ENCODE peak calls at places on chromosome 22, in ten cellular contexts. One of them, this sample, is unnamed.
A peak's percentile ranks its signal among the peaks of the same experiment; 100 is the strongest.

GRCh38 chr22:36455571-36456458 is 25.6 kb downstream of the TXN2 start:
- DNase-seq in NCI-H1417: no peak
- DNase-seq in fibroblast of mammary gland: no peak
- DNase-seq in NCI-H345: no peak
- DNase-seq in stimulated activated CD8-positive, alpha-beta memory T cell treated with anti-CD3 and anti-CD28 coated beads, Interleukin-7, amount 100 ng/mL, for 48 hours: no peak
- DNase-seq in osteocyte: no peak
- DNase-seq in progenitor cell of endocrine pancreas: no peak
- DNase-seq in amniotic stem cell: no peak
- DNase-seq in hepatocyte: peak; percentile 27
- DNase-seq in GM10248: no peak
- DNase-seq in this sample: no peak

GRCh38 chr22:37782340-37783168 is 25.2 kb upstream of the GCAT start:
- DNase-seq in NCI-H1417: no peak
- DNase-seq in fibroblast of mammary gland: peak; percentile 57
- DNase-seq in NCI-H345: no peak
- DNase-seq in stimulated activated CD8-positive, alpha-beta memory T cell treated with anti-CD3 and anti-CD28 coated beads, Interleukin-7, amount 100 ng/mL, for 48 hours: no peak
- DNase-seq in osteocyte: no peak
- DNase-seq in progenitor cell of endocrine pancreas: no peak
- DNase-seq in amniotic stem cell: no peak
- DNase-seq in hepatocyte: no peak
- DNase-seq in GM10248: no peak
- DNase-seq in this sample: no peak

GRCh38 chr22:24730864-24731263 is 43.7 kb downstream of the PIWIL3 start:
- DNase-seq in NCI-H1417: no peak
- DNase-seq in fibroblast of mammary gland: no peak
- DNase-seq in NCI-H345: no peak
- DNase-seq in stimulated activated CD8-positive, alpha-beta memory T cell treated with anti-CD3 and anti-CD28 coated beads, Interleukin-7, amount 100 ng/mL, for 48 hours: no peak
- DNase-seq in osteocyte: no peak
- DNase-seq in progenitor cell of endocrine pancreas: no peak
- DNase-seq in amniotic stem cell: no peak
- DNase-seq in hepatocyte: no peak
- DNase-seq in GM10248: no peak
- DNase-seq in this sample: no peak

GRCh38 chr22:49771266-49772065 is 56.2 kb downstream of the BRD1 start:
- DNase-seq in NCI-H1417: no peak
- DNase-seq in fibroblast of mammary gland: no peak
- DNase-seq in NCI-H345: no peak
- DNase-seq in stimulated activated CD8-positive, alpha-beta memory T cell treated with anti-CD3 and anti-CD28 coated beads, Interleukin-7, amount 100 ng/mL, for 48 hours: no peak
- DNase-seq in osteocyte: no peak
- DNase-seq in progenitor cell of endocrine pancreas: no peak
- DNase-seq in amniotic stem cell: no peak
- DNase-seq in hepatocyte: no peak
- DNase-seq in GM10248: no peak
- DNase-seq in this sample: no peak

GRCh38 chr22:38569181-38569971 is 607 bp downstream of the DMC1 start:
- DNase-seq in NCI-H1417: no peak
- DNase-seq in fibroblast of mammary gland: no peak
- DNase-seq in NCI-H345: no peak
- DNase-seq in stimulated activated CD8-positive, alpha-beta memory T cell treated with anti-CD3 and anti-CD28 coated beads, Interleukin-7, amount 100 ng/mL, for 48 hours: no peak
- DNase-seq in osteocyte: no peak
- DNase-seq in progenitor cell of endocrine pancreas: no peak
- DNase-seq in amniotic stem cell: no peak
- DNase-seq in hepatocyte: no peak
- DNase-seq in GM10248: no peak
- DNase-seq in this sample: peak; percentile 15

GRCh38 chr22:46408568-46409506 is 73.3 kb downstream of the TRMU start:
- DNase-seq in NCI-H1417: no peak
- DNase-seq in fibroblast of mammary gland: no peak
- DNase-seq in NCI-H345: no peak
- DNase-seq in stimulated activated CD8-positive, alpha-beta memory T cell treated with anti-CD3 and anti-CD28 coated beads, Interleukin-7, amount 100 ng/mL, for 48 hours: no peak
- DNase-seq in osteocyte: no peak
- DNase-seq in progenitor cell of endocrine pancreas: no peak
- DNase-seq in amniotic stem cell: no peak
- DNase-seq in hepatocyte: no peak
- DNase-seq in GM10248: no peak
- DNase-seq in this sample: no peak

GRCh38 chr22:31872209-31872608 is 72.1 kb upstream of the YWHAH start:
- DNase-seq in NCI-H1417: no peak
- DNase-seq in fibroblast of mammary gland: no peak
- DNase-seq in NCI-H345: no peak
- DNase-seq in stimulated activated CD8-positive, alpha-beta memory T cell treated with anti-CD3 and anti-CD28 coated beads, Interleukin-7, amount 100 ng/mL, for 48 hours: no peak
- DNase-seq in osteocyte: no peak
- DNase-seq in progenitor cell of endocrine pancreas: no peak
- DNase-seq in amniotic stem cell: no peak
- DNase-seq in hepatocyte: no peak
- DNase-seq in GM10248: no peak
- DNase-seq in this sample: no peak

GRCh38 chr22:37275622-37276021 is 6.7 kb upstream of the CYTH4 start:
- DNase-seq in NCI-H1417: no peak
- DNase-seq in fibroblast of mammary gland: no peak
- DNase-seq in NCI-H345: no peak
- DNase-seq in stimulated activated CD8-positive, alpha-beta memory T cell treated with anti-CD3 and anti-CD28 coated beads, Interleukin-7, amount 100 ng/mL, for 48 hours: peak; percentile 64
- DNase-seq in osteocyte: no peak
- DNase-seq in progenitor cell of endocrine pancreas: no peak
- DNase-seq in amniotic stem cell: no peak
- DNase-seq in hepatocyte: no peak
- DNase-seq in GM10248: no peak
- DNase-seq in this sample: no peak

GRCh38 chr22:50034126-50035081 is 21.8 kb upstream of the IL17REL start:
- DNase-seq in NCI-H1417: no peak
- DNase-seq in fibroblast of mammary gland: peak; percentile 24
- DNase-seq in NCI-H345: no peak
- DNase-seq in stimulated activated CD8-positive, alpha-beta memory T cell treated with anti-CD3 and anti-CD28 coated beads, Interleukin-7, amount 100 ng/mL, for 48 hours: no peak
- DNase-seq in osteocyte: no peak
- DNase-seq in progenitor cell of endocrine pancreas: no peak
- DNase-seq in amniotic stem cell: no peak
- DNase-seq in hepatocyte: no peak
- DNase-seq in GM10248: no peak
- DNase-seq in this sample: no peak

GRCh38 chr22:44369241-44369652 is 56.5 kb upstream of the SHISAL1 start:
- DNase-seq in NCI-H1417: no peak
- DNase-seq in fibroblast of mammary gland: no peak
- DNase-seq in NCI-H345: no peak
- DNase-seq in stimulated activated CD8-positive, alpha-beta memory T cell treated with anti-CD3 and anti-CD28 coated beads, Interleukin-7, amount 100 ng/mL, for 48 hours: no peak
- DNase-seq in osteocyte: no peak
- DNase-seq in progenitor cell of endocrine pancreas: no peak
- DNase-seq in amniotic stem cell: no peak
- DNase-seq in hepatocyte: no peak
- DNase-seq in GM10248: no peak
- DNase-seq in this sample: no peak

GRCh38 chr22:48758021-48758561 is 1069.6 kb downstream of the BRD1 start:
- DNase-seq in NCI-H1417: no peak
- DNase-seq in fibroblast of mammary gland: no peak
- DNase-seq in NCI-H345: peak; percentile 32
- DNase-seq in stimulated activated CD8-positive, alpha-beta memory T cell treated with anti-CD3 and anti-CD28 coated beads, Interleukin-7, amount 100 ng/mL, for 48 hours: no peak
- DNase-seq in osteocyte: peak; percentile 79
- DNase-seq in progenitor cell of endocrine pancreas: peak; percentile 7
- DNase-seq in amniotic stem cell: no peak
- DNase-seq in hepatocyte: peak; percentile 73
- DNase-seq in GM10248: no peak
- DNase-seq in this sample: no peak

GRCh38 chr22:20979940-20980453 is 2.1 kb upstream of the LZTR1 start:
- DNase-seq in NCI-H1417: no peak
- DNase-seq in fibroblast of mammary gland: no peak
- DNase-seq in NCI-H345: no peak
- DNase-seq in stimulated activated CD8-positive, alpha-beta memory T cell treated with anti-CD3 and anti-CD28 coated beads, Interleukin-7, amount 100 ng/mL, for 48 hours: no peak
- DNase-seq in osteocyte: no peak
- DNase-seq in progenitor cell of endocrine pancreas: no peak
- DNase-seq in amniotic stem cell: no peak
- DNase-seq in hepatocyte: no peak
- DNase-seq in GM10248: no peak
- DNase-seq in this sample: no peak

GRCh38 chr22:43905681-43906080 is 13.9 kb upstream of the PNPLA5 start:
- DNase-seq in NCI-H1417: no peak
- DNase-seq in fibroblast of mammary gland: no peak
- DNase-seq in NCI-H345: no peak
- DNase-seq in stimulated activated CD8-positive, alpha-beta memory T cell treated with anti-CD3 and anti-CD28 coated beads, Interleukin-7, amount 100 ng/mL, for 48 hours: no peak
- DNase-seq in osteocyte: no peak
- DNase-seq in progenitor cell of endocrine pancreas: no peak
- DNase-seq in amniotic stem cell: no peak
- DNase-seq in hepatocyte: no peak
- DNase-seq in GM10248: no peak
- DNase-seq in this sample: no peak

GRCh38 chr22:26326803-26327202 is 102.3 kb upstream of the ASPHD2 start:
- DNase-seq in NCI-H1417: no peak
- DNase-seq in fibroblast of mammary gland: no peak
- DNase-seq in NCI-H345: no peak
- DNase-seq in stimulated activated CD8-positive, alpha-beta memory T cell treated with anti-CD3 and anti-CD28 coated beads, Interleukin-7, amount 100 ng/mL, for 48 hours: no peak
- DNase-seq in osteocyte: no peak
- DNase-seq in progenitor cell of endocrine pancreas: no peak
- DNase-seq in amniotic stem cell: no peak
- DNase-seq in hepatocyte: no peak
- DNase-seq in GM10248: no peak
- DNase-seq in this sample: no peak

GRCh38 chr22:36753120-36753802 is 22.7 kb downstream of the IFT27 start:
- DNase-seq in NCI-H1417: no peak
- DNase-seq in fibroblast of mammary gland: no peak
- DNase-seq in NCI-H345: no peak
- DNase-seq in stimulated activated CD8-positive, alpha-beta memory T cell treated with anti-CD3 and anti-CD28 coated beads, Interleukin-7, amount 100 ng/mL, for 48 hours: no peak
- DNase-seq in osteocyte: peak; percentile 32
- DNase-seq in progenitor cell of endocrine pancreas: no peak
- DNase-seq in amniotic stem cell: no peak
- DNase-seq in hepatocyte: peak; percentile 43
- DNase-seq in GM10248: no peak
- DNase-seq in this sample: no peak

GRCh38 chr22:47102648-47103047 is 340.2 kb downstream of the TBC1D22A start:
- DNase-seq in NCI-H1417: no peak
- DNase-seq in fibroblast of mammary gland: no peak
- DNase-seq in NCI-H345: no peak
- DNase-seq in stimulated activated CD8-positive, alpha-beta memory T cell treated with anti-CD3 and anti-CD28 coated beads, Interleukin-7, amount 100 ng/mL, for 48 hours: no peak
- DNase-seq in osteocyte: peak; percentile 21
- DNase-seq in progenitor cell of endocrine pancreas: peak; percentile 25
- DNase-seq in amniotic stem cell: no peak
- DNase-seq in hepatocyte: peak; percentile 76
- DNase-seq in GM10248: no peak
- DNase-seq in this sample: no peak

GRCh38 chr22:38925571-38926041 is 31.8 kb upstream of the APOBEC3A start:
- DNase-seq in NCI-H1417: no peak
- DNase-seq in fibroblast of mammary gland: peak; percentile 40
- DNase-seq in NCI-H345: no peak
- DNase-seq in stimulated activated CD8-positive, alpha-beta memory T cell treated with anti-CD3 and anti-CD28 coated beads, Interleukin-7, amount 100 ng/mL, for 48 hours: no peak
- DNase-seq in osteocyte: peak; percentile 40
- DNase-seq in progenitor cell of endocrine pancreas: no peak
- DNase-seq in amniotic stem cell: no peak
- DNase-seq in hepatocyte: no peak
- DNase-seq in GM10248: no peak
- DNase-seq in this sample: no peak

GRCh38 chr22:27094633-27095308 is 437.4 kb downstream of the MIAT start:
- DNase-seq in NCI-H1417: no peak
- DNase-seq in fibroblast of mammary gland: peak; percentile 33
- DNase-seq in NCI-H345: no peak
- DNase-seq in stimulated activated CD8-positive, alpha-beta memory T cell treated with anti-CD3 and anti-CD28 coated beads, Interleukin-7, amount 100 ng/mL, for 48 hours: no peak
- DNase-seq in osteocyte: no peak
- DNase-seq in progenitor cell of endocrine pancreas: no peak
- DNase-seq in amniotic stem cell: no peak
- DNase-seq in hepatocyte: peak; percentile 62
- DNase-seq in GM10248: no peak
- DNase-seq in this sample: no peak

GRCh38 chr22:46262449-46263207 is 515 bp downstream of the PKDREJ start:
- DNase-seq in NCI-H1417: no peak
- DNase-seq in fibroblast of mammary gland: peak; percentile 65
- DNase-seq in NCI-H345: no peak
- DNase-seq in stimulated activated CD8-positive, alpha-beta memory T cell treated with anti-CD3 and anti-CD28 coated beads, Interleukin-7, amount 100 ng/mL, for 48 hours: peak; percentile 32
- DNase-seq in osteocyte: no peak
- DNase-seq in progenitor cell of endocrine pancreas: peak; percentile 21
- DNase-seq in amniotic stem cell: no peak
- DNase-seq in hepatocyte: peak; percentile 59
- DNase-seq in GM10248: no peak
- DNase-seq in this sample: no peak

GRCh38 chr22:37442537-37442936 is 15.3 kb upstream of the ELFN2 start:
- DNase-seq in NCI-H1417: no peak
- DNase-seq in fibroblast of mammary gland: peak; percentile 61
- DNase-seq in NCI-H345: no peak
- DNase-seq in stimulated activated CD8-positive, alpha-beta memory T cell treated with anti-CD3 and anti-CD28 coated beads, Interleukin-7, amount 100 ng/mL, for 48 hours: no peak
- DNase-seq in osteocyte: no peak
- DNase-seq in progenitor cell of endocrine pancreas: no peak
- DNase-seq in amniotic stem cell: no peak
- DNase-seq in hepatocyte: no peak
- DNase-seq in GM10248: no peak
- DNase-seq in this sample: no peak

GRCh38 chr22:19004471-19004870 is 68.4 kb upstream of the PRODH start:
- DNase-seq in NCI-H1417: no peak
- DNase-seq in fibroblast of mammary gland: no peak
- DNase-seq in NCI-H345: no peak
- DNase-seq in stimulated activated CD8-positive, alpha-beta memory T cell treated with anti-CD3 and anti-CD28 coated beads, Interleukin-7, amount 100 ng/mL, for 48 hours: no peak
- DNase-seq in osteocyte: no peak
- DNase-seq in progenitor cell of endocrine pancreas: no peak
- DNase-seq in amniotic stem cell: no peak
- DNase-seq in hepatocyte: no peak
- DNase-seq in GM10248: no peak
- DNase-seq in this sample: no peak

GRCh38 chr22:46368422-46368821 is 32.9 kb downstream of the TRMU start:
- DNase-seq in NCI-H1417: no peak
- DNase-seq in fibroblast of mammary gland: no peak
- DNase-seq in NCI-H345: no peak
- DNase-seq in stimulated activated CD8-positive, alpha-beta memory T cell treated with anti-CD3 and anti-CD28 coated beads, Interleukin-7, amount 100 ng/mL, for 48 hours: no peak
- DNase-seq in osteocyte: no peak
- DNase-seq in progenitor cell of endocrine pancreas: no peak
- DNase-seq in amniotic stem cell: no peak
- DNase-seq in hepatocyte: no peak
- DNase-seq in GM10248: no peak
- DNase-seq in this sample: no peak

GRCh38 chr22:46829140-46829891 is 66.9 kb downstream of the TBC1D22A start:
- DNase-seq in NCI-H1417: no peak
- DNase-seq in fibroblast of mammary gland: peak; percentile 90
- DNase-seq in NCI-H345: no peak
- DNase-seq in stimulated activated CD8-positive, alpha-beta memory T cell treated with anti-CD3 and anti-CD28 coated beads, Interleukin-7, amount 100 ng/mL, for 48 hours: no peak
- DNase-seq in osteocyte: no peak
- DNase-seq in progenitor cell of endocrine pancreas: no peak
- DNase-seq in amniotic stem cell: peak; percentile 77
- DNase-seq in hepatocyte: peak; percentile 71
- DNase-seq in GM10248: no peak
- DNase-seq in this sample: no peak

GRCh38 chr22:22604326-22605073 is 39.9 kb upstream of the GGTLC2 start:
- DNase-seq in NCI-H1417: no peak
- DNase-seq in fibroblast of mammary gland: no peak
- DNase-seq in NCI-H345: no peak
- DNase-seq in stimulated activated CD8-positive, alpha-beta memory T cell treated with anti-CD3 and anti-CD28 coated beads, Interleukin-7, amount 100 ng/mL, for 48 hours: no peak
- DNase-seq in osteocyte: no peak
- DNase-seq in progenitor cell of endocrine pancreas: no peak
- DNase-seq in amniotic stem cell: no peak
- DNase-seq in hepatocyte: no peak
- DNase-seq in GM10248: no peak
- DNase-seq in this sample: no peak

GRCh38 chr22:39651783-39652058 is 81.2 kb downstream of the CACNA1I start:
- DNase-seq in NCI-H1417: no peak
- DNase-seq in fibroblast of mammary gland: no peak
- DNase-seq in NCI-H345: no peak
- DNase-seq in stimulated activated CD8-positive, alpha-beta memory T cell treated with anti-CD3 and anti-CD28 coated beads, Interleukin-7, amount 100 ng/mL, for 48 hours: no peak
- DNase-seq in osteocyte: no peak
- DNase-seq in progenitor cell of endocrine pancreas: no peak
- DNase-seq in amniotic stem cell: no peak
- DNase-seq in hepatocyte: no peak
- DNase-seq in GM10248: no peak
- DNase-seq in this sample: no peak

GRCh38 chr22:45290410-45290936 is 5.7 kb downstream of the UPK3A start:
- DNase-seq in NCI-H1417: peak; percentile 25
- DNase-seq in fibroblast of mammary gland: peak; percentile 73
- DNase-seq in NCI-H345: peak; percentile 38
- DNase-seq in stimulated activated CD8-positive, alpha-beta memory T cell treated with anti-CD3 and anti-CD28 coated beads, Interleukin-7, amount 100 ng/mL, for 48 hours: no peak
- DNase-seq in osteocyte: no peak
- DNase-seq in progenitor cell of endocrine pancreas: no peak
- DNase-seq in amniotic stem cell: no peak
- DNase-seq in hepatocyte: peak; percentile 76
- DNase-seq in GM10248: no peak
- DNase-seq in this sample: no peak

GRCh38 chr22:18999416-18999815 is 63.3 kb upstream of the PRODH start:
- DNase-seq in NCI-H1417: no peak
- DNase-seq in fibroblast of mammary gland: no peak
- DNase-seq in NCI-H345: no peak
- DNase-seq in stimulated activated CD8-positive, alpha-beta memory T cell treated with anti-CD3 and anti-CD28 coated beads, Interleukin-7, amount 100 ng/mL, for 48 hours: no peak
- DNase-seq in osteocyte: peak; percentile 53
- DNase-seq in progenitor cell of endocrine pancreas: no peak
- DNase-seq in amniotic stem cell: no peak
- DNase-seq in hepatocyte: no peak
- DNase-seq in GM10248: no peak
- DNase-seq in this sample: no peak

GRCh38 chr22:19383292-19383691 is 48.2 kb downstream of the HIRA start:
- DNase-seq in NCI-H1417: no peak
- DNase-seq in fibroblast of mammary gland: no peak
- DNase-seq in NCI-H345: no peak
- DNase-seq in stimulated activated CD8-positive, alpha-beta memory T cell treated with anti-CD3 and anti-CD28 coated beads, Interleukin-7, amount 100 ng/mL, for 48 hours: no peak
- DNase-seq in osteocyte: no peak
- DNase-seq in progenitor cell of endocrine pancreas: no peak
- DNase-seq in amniotic stem cell: no peak
- DNase-seq in hepatocyte: no peak
- DNase-seq in GM10248: no peak
- DNase-seq in this sample: no peak

This sample was measured in GM12891.